ENCODE peak calls at places on chromosomes 2 and 18, in eight cellular contexts. D, R, M, Y, T, B, J and Z are unnamed samples.

GRCh38 chr2:37506407-37507068 is 162.1 kb downstream of the QPCT start:
- DNase-seq in D (no peak), R (no peak), M (no peak), Y (no peak), T (no peak), B (no peak), J (no peak), Z (peak; percentile 5)

GRCh38 chr2:213187833-213188532 is 36.6 kb upstream of the IKZF2 start:
- DNase-seq in D (peak; percentile 52), R (no peak), M (no peak), Y (no peak), T (no peak), B (no peak), J (no peak), Z (no peak)

GRCh38 chr18:80157708-80158343 is 48.8 kb downstream of the ADNP2 start:
- DNase-seq in D (peak; percentile 75), R (peak; percentile 86), M (peak; percentile 79), Y (peak; percentile 77), T (peak; percentile 94), B (peak; percentile 74), J (peak; percentile 72), Z (no peak)

GRCh38 chr2:239607795-239608171 is 207.0 kb upstream of the HDAC4 start:
- DNase-seq in D (no peak), R (no peak), M (no peak), Y (no peak), T (peak; percentile 80), B (no peak), J (peak; percentile 75), Z (no peak)

GRCh38 chr2:208280933-208281332 is 14.9 kb downstream of the PIKFYVE start:
- DNase-seq in D (no peak), R (no peak), M (no peak), Y (no peak), T (no peak), B (no peak), J (peak; percentile 55), Z (no peak)

GRCh38 chr18:3538456-3538855 is 88.5 kb downstream of the TGIF1 start:
- DNase-seq in D (no peak), R (no peak), M (no peak), Y (no peak), T (no peak), B (no peak), J (no peak), Z (no peak)

GRCh38 chr2:70088508-70089219 is 1.4 kb downstream of the PCBP1 start:
- DNase-seq in D (no peak), R (no peak), M (no peak), Y (no peak), T (no peak), B (peak; percentile 76), J (no peak), Z (no peak)

GRCh38 chr18:54269924-54270844 is 867 bp downstream of the POLI start:
- DNase-seq in D (peak; percentile 74), R (peak; percentile 42), M (no peak), Y (peak; percentile 50), T (peak; percentile 86), B (peak; percentile 62), J (no peak), Z (peak; percentile 11)

GRCh38 chr2:44051948-44052347 is 56.2 kb upstream of the LRPPRC start:
- DNase-seq in D (no peak), R (no peak), M (no peak), Y (no peak), T (no peak), B (no peak), J (no peak), Z (no peak)

GRCh38 chr2:6454286-6454990 is 411.3 kb downstream of the CMPK2 start:
- DNase-seq in D (no peak), R (no peak), M (no peak), Y (no peak), T (no peak), B (no peak), J (no peak), Z (no peak)

GRCh38 chr2:128306081-128306930 is 12.4 kb downstream of the HS6ST1 start:
- DNase-seq in D (peak; percentile 86), R (peak; percentile 49), M (peak; percentile 64), Y (peak; percentile 68), T (no peak), B (no peak), J (peak; percentile 25), Z (no peak)

GRCh38 chr18:48398074-48398473 is 11.1 kb downstream of the ZBTB7C start:
- DNase-seq in D (no peak), R (no peak), M (no peak), Y (no peak), T (no peak), B (no peak), J (no peak), Z (no peak)

GRCh38 chr18:26555804-26556553 is 7.6 kb upstream of the KCTD1 start:
- DNase-seq in D (no peak), R (no peak), M (no peak), Y (no peak), T (no peak), B (no peak), J (no peak), Z (no peak)

GRCh38 chr2:237674731-237675276 is 47.4 kb downstream of the LRRFIP1 start:
- DNase-seq in D (no peak), R (peak; percentile 84), M (peak; percentile 59), Y (peak; percentile 89), T (peak; percentile 97), B (peak; percentile 51), J (peak; percentile 97), Z (peak; percentile 61)

GRCh38 chr2:179694963-179695362 is 166.4 kb downstream of the ZNF385B start:
- DNase-seq in D (no peak), R (no peak), M (no peak), Y (no peak), T (no peak), B (no peak), J (no peak), Z (no peak)

GRCh38 chr2:64945973-64946736 is 43.0 kb upstream of the SLC1A4 start:
- DNase-seq in D (no peak), R (peak; percentile 38), M (no peak), Y (no peak), T (no peak), B (no peak), J (peak; percentile 99), Z (peak; percentile 73)
- TF ChIP-seq POLR2A in D (no peak), R (no peak), M (no peak), Y (no peak), T (no peak), B (no peak), J (peak; percentile 91), Z (peak; percentile 98)

GRCh38 chr2:9477914-9478313 is 3.6 kb downstream of the IAH1 start:
- DNase-seq in D (no peak), R (no peak), M (no peak), Y (no peak), T (no peak), B (no peak), J (no peak), Z (no peak)

GRCh38 chr2:9473985-9474360 is 378 bp upstream of the IAH1 start:
- DNase-seq in D (no peak), R (peak; percentile 51), M (no peak), Y (peak; percentile 51), T (peak; percentile 91), B (peak; percentile 49), J (no peak), Z (peak; percentile 53)

GRCh38 chr2:9471212-9471611 is 3.1 kb upstream of the IAH1 start:
- DNase-seq in D (no peak), R (no peak), M (no peak), Y (no peak), T (no peak), B (no peak), J (no peak), Z (no peak)

GRCh38 chr2:9473308-9473984 is 905 bp upstream of the IAH1 start:
- DNase-seq in D (peak; percentile 52), R (peak; percentile 52), M (no peak), Y (peak; percentile 28), T (no peak), B (no peak), J (no peak), Z (no peak)

GRCh38 chr2:9474361-9475117 is at the start of gene IAH1:
- DNase-seq in D (peak; percentile 65), R (peak; percentile 63), M (peak; percentile 30), Y (peak; percentile 78), T (peak; percentile 89), B (peak; percentile 80), J (peak; percentile 31), Z (peak; percentile 80)
- TF ChIP-seq POLR2A in D (peak; percentile 83), R (no peak), M (peak; percentile 65), Y (peak; percentile 65), T (no peak), B (peak; percentile 58), J (no peak), Z (peak; percentile 67)

DNA sequence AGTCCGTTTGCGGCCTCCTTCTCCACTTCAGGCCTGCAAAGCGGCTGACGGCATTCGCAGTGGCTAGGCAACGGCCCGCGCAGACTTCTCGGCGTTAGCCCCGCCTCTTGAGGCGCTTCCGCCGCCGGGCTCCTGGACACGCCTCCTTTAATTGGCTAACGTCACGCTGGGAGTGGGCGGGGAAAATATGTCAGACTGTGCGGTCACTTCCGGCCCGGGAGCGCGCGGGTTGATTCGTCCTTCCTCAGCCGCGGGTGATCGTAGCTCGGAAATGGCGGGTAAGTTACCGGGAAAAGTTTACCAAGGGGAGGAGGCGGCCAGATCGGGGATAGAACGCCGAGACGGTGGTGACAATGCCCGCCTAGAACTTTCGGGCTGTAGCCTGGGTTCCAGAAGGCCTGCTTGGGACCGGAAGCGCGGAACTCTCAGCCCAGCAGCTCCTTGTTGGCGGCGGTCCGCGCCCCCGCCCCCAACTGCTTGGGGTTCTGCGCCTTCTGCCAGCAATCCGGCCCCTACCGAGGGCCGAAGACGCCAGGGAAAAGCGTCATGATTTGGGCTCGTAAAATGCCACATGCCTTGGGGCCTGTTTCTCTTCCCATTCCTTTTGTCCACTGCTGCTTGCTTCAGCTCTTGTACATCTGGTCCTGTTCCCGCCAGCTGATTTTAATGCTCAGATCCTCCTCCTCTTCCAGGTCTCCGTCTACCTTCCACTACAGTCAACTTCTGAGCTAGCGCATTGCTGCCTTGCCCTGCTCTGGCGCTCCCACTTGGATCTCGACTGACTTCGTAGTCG is at the start of gene HAT1:
- DNase-seq in D (peak; percentile 98), R (peak; percentile 99), M (peak; percentile 95), Y (peak; percentile 97), T (peak; percentile 100), B (peak; percentile 99), J (peak; percentile 99), Z (peak; percentile 87)
- TF ChIP-seq POLR2A in D (peak; percentile 70), R (no peak), M (peak; percentile 70), Y (peak; percentile 52), T (no peak), B (peak; percentile 95), J (peak; percentile 57), Z (peak; percentile 74)

DNA sequence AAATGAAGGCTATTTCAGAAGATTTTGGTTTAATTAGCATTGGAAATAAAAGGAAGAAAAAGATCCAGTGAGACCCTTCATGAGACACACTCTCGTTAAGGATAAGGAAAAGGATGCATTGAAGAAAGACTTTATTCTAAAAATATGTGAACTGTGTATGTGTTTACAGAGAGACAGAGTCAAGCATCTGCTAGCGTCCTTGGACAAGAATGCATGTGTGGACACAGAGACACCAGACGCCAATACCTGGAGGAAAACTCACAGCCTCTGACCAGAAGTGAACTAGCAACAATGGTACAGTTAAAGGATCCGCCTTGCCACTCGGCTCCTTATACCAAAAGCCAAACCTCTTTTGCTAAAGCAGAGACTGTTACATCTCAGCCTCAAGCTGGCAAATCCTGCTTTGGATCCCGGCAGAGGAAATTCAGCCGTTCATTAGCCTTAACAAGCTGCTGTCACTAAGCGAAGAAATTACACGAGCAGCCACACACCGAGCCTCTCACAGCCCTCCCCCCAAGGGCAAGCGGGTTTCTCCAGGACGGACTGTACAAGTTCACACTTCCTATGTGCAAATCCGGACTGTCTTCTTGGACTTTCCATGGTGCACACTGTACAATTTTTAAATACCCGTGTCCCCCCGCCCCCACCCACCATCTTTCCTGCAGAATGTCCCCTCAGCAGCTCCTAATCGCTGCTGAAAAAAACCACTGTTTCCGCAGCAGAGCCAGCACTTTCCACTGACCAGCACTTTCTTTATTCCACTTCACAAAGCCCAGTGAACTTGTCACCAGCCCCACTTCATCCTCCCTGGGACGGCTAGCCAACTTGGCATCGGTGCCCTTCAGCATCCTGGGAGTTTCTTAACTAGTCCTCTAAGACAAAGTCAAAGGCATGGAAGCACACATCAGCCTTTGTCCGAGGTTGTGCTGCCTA is 1.7 kb downstream of the KLF7 start:
- DNase-seq in D (peak; percentile 72), R (peak; percentile 44), M (peak; percentile 30), Y (peak; percentile 61), T (peak; percentile 93), B (no peak), J (peak; percentile 21), Z (no peak)
- TF ChIP-seq POLR2A in D (no peak), R (no peak), M (peak; percentile 32), Y (peak; percentile 44), T (no peak), B (no peak), J (no peak), Z (no peak)